ENCODE peak calls at places on chromosome 22, in five cellular contexts. U is HCT116, O is K562, A is GM12878, Y is SK-N-SH. S is an unnamed sample.
A peak's percentile ranks its signal among the peaks of the same experiment; 100 is the strongest.

GRCh38 chr22:17265649-17266248 is 46.5 kb upstream of the ADA2 start:
- DNase-seq in A (no peak), U (no peak), Y (no peak), O (no peak), S (no peak)

GRCh38 chr22:35766654-35767580 is 49.2 kb downstream of the APOL5 start:
- DNase-seq in Y (no peak), A (no peak), O (no peak), U (no peak), S (no peak)

GRCh38 chr22:45502215-45503070 is at the start of gene FBLN1:
- DNase-seq in A (no peak), O (peak; percentile 43), U (no peak), Y (peak; percentile 97), S (no peak)

GRCh38 chr22:48596111-48596860 is 1231.4 kb downstream of the BRD1 start:
- DNase-seq in O (no peak), U (no peak), Y (no peak), A (no peak), S (no peak)

GRCh38 chr22:26677217-26677616 is 19.8 kb downstream of the MIAT start:
- DNase-seq in Y (no peak), A (no peak), O (no peak), U (no peak), S (no peak)

GRCh38 chr22:43777204-43777671 is 34.9 kb downstream of the EFCAB6 start:
- DNase-seq in O (no peak), Y (no peak), U (no peak), A (no peak), S (peak; percentile 58)

GRCh38 chr22:29700949-29701927 is 18.6 kb upstream of the CABP7 start:
- DNase-seq in O (peak; percentile 20), Y (peak; percentile 64), U (peak; percentile 51), A (no peak), S (peak; percentile 56)

GRCh38 chr22:48424201-48424627 is 1403.5 kb downstream of the BRD1 start:
- DNase-seq in A (no peak), U (no peak), O (no peak), Y (no peak), S (no peak)

GRCh38 chr22:28837640-28838039 is 37.3 kb upstream of the XBP1 start:
- DNase-seq in Y (no peak), O (no peak), U (no peak), A (no peak), S (no peak)

GRCh38 chr22:50184004-50184461 is 1.7 kb upstream of the TRABD start:
- DNase-seq in Y (no peak), O (no peak), A (no peak), U (no peak), S (peak; percentile 72)

GRCh38 chr22:42176271-42176670 is 45.7 kb upstream of the CYP2D6 start:
- DNase-seq in U (no peak), Y (no peak), O (no peak), A (no peak), S (no peak)

GRCh38 chr22:42178910-42179495 is 48.4 kb upstream of the CYP2D6 start:
- DNase-seq in U (no peak), A (no peak), Y (no peak), O (no peak), S (no peak)

GRCh38 chr22:42177891-42178336 is 47.3 kb upstream of the CYP2D6 start:
- DNase-seq in O (no peak), U (no peak), Y (no peak), A (no peak), S (no peak)

GRCh38 chr22:42179616-42180015 is 49.0 kb upstream of the CYP2D6 start:
- DNase-seq in O (no peak), Y (no peak), A (no peak), U (no peak), S (no peak)

GRCh38 chr22:42180349-42180842 is 49.8 kb upstream of the CYP2D6 start:
- DNase-seq in U (no peak), O (peak; percentile 71), Y (no peak), A (no peak), S (no peak)
- TF ChIP-seq JUND in U (no peak), O (no peak), Y (no peak), A (no peak), S (no peak)

DNA sequence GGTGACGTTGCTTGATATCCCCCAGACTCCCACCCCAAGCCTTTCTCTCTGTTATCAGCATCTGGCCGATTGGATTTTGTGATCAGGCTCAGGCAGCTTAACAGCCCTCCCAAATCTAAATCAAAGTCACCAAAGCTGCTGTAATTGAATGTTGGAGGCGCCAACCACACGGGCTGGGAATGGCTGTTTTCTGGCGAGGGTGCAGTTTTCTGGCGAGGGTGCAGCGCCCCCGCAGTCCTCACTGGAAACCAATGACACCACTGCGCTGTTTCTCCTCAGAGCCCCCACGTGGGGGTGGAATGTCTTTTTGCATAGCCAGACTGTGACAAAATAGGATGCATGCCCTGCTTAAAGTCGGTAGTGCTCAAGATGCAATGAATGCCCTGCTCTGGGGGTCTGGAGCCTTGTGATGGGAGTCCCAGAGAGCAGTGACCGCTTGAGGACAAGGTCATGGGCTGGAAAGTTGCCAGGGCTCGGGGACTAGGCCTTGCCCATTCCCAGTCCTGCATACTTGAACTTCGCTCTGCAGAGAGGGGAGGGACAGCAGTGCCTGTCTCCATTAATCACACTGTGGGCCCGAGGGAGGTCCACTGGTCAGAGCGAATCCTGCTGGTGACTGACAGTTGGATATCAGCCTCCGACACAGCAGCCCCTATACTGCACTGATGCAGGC is 105.3 kb downstream of the MORC2 start:
- DNase-seq in U (no peak), O (peak; percentile 51), Y (peak; percentile 82), A (no peak), S (no peak)
- TF ChIP-seq JUND in U (no peak), O (no peak), Y (no peak), A (no peak), S (no peak)

GRCh38 chr22:20025401-20026203 is 4.7 kb downstream of the TANGO2 start:
- DNase-seq in U (no peak), A (no peak), O (peak; percentile 92), Y (no peak), S (no peak)
- TF ChIP-seq JUND in U (no peak), A (no peak), O (peak; percentile 88), Y (no peak), S (no peak)

GRCh38 chr22:18998998-18999397 is 62.9 kb upstream of the PRODH start:
- DNase-seq in Y (no peak), U (no peak), O (peak; percentile 86), A (no peak), S (no peak)
- TF ChIP-seq JUND in Y (no peak), U (no peak), O (peak; percentile 54), A (no peak), S (no peak)

GRCh38 chr22:22720724-22721261 is 76.4 kb downstream of the GGTLC2 start:
- DNase-seq in U (no peak), A (peak; percentile 62), Y (no peak), O (no peak), S (no peak)

GRCh38 chr22:22717723-22718122 is 73.3 kb downstream of the GGTLC2 start:
- DNase-seq in Y (no peak), O (no peak), U (no peak), A (no peak), S (no peak)

GRCh38 chr22:22721681-22722309 is 77.4 kb downstream of the GGTLC2 start:
- DNase-seq in O (no peak), U (no peak), A (peak; percentile 55), Y (no peak), S (no peak)

GRCh38 chr22:22716136-22716535 is 71.7 kb downstream of the GGTLC2 start:
- DNase-seq in O (no peak), A (no peak), Y (no peak), U (no peak), S (no peak)

DNA sequence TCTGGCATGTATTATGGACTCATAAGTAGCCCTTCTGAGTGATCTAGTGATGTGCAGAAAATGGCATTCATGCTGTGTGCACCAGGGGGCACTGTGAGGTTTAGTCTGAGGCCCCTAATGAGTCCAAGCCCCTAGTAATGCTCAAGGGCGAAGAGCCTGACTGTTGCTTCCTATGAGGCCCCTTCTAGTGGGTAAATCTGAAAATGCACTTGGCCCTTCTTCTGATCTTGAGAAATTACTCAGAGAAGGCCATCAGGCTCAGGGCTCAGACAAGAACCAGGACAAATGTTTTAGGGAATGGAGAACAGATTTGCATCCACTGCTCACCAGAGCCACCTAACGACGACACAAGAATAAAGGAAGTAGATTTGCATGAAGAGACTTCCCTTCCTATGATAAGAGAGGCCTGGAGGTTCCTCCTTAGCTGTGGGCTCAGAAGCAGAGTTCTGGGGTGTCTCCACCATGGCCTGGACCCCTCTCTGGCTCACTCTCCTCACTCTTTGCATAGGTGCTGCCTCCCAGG is 75.8 kb downstream of the GGTLC2 start:
- DNase-seq in A (peak; percentile 57), U (peak; percentile 67), Y (peak; percentile 38), O (peak; percentile 93), S (peak; percentile 48)
- TF ChIP-seq JUND in A (no peak), U (no peak), Y (no peak), O (no peak), S (no peak)

S was measured in T47D.